ENCODE peak calls at places on chromosome 19, in seven cellular contexts. N is lower leg skin, T is psoas muscle, Q is AG09309, O is BE2C, F is suprapubic skin, M is GM23248. K is an unnamed sample.

GRCh38 chr19:15251010-15251748 is 18.9 kb upstream of the EPHX3 start:
- DNase-seq in N (no peak), Q (no peak), T (peak), F (no peak), M (peak), O (no peak), K (peak)

GRCh38 chr19:53927745-53928144 is 18.7 kb downstream of the CACNG7 start:
- DNase-seq in F (no peak), T (no peak), Q (peak), O (no peak), M (peak), N (no peak), K (no peak)

GRCh38 chr19:15241259-15241658 is 9.0 kb upstream of the EPHX3 start:
- DNase-seq in M (peak), Q (no peak), O (no peak), T (no peak), N (no peak), F (no peak), K (no peak)

GRCh38 chr19:35549174-35549788 is 3.9 kb downstream of the TMEM147 start:
- DNase-seq in Q (peak), N (peak), M (peak), T (no peak), F (no peak), O (peak), K (peak)

GRCh38 chr19:12779162-12779993 is 4.0 kb upstream of the HOOK2 start:
- DNase-seq in T (peak), Q (no peak), N (peak), O (peak), M (peak), F (peak), K (peak)

GRCh38 chr19:48102870-48103751 is 7.5 kb downstream of the PLA2G4C start:
- DNase-seq in T (no peak), F (no peak), M (peak), N (no peak), Q (no peak), O (peak), K (no peak)

GRCh38 chr19:5492281-5492812 is 37.1 kb downstream of the ZNRF4 start:
- DNase-seq in T (no peak), O (no peak), F (no peak), M (no peak), Q (no peak), N (no peak), K (no peak)

GRCh38 chr19:46915386-46915785 is 54.6 kb downstream of the ARHGAP35 start:
- DNase-seq in N (no peak), M (peak), F (no peak), T (no peak), Q (no peak), O (no peak), K (no peak)

GRCh38 chr19:33273065-33273736 is 29.1 kb downstream of the CEBPA start:
- DNase-seq in O (no peak), F (no peak), Q (no peak), M (no peak), T (no peak), N (no peak), K (no peak)

GRCh38 chr19:23351806-23352205 is 43.5 kb downstream of the ZNF91 start:
- DNase-seq in O (no peak), N (no peak), M (no peak), T (no peak), Q (no peak), F (no peak), K (no peak)

GRCh38 chr19:38134538-38135149 is 89.4 kb downstream of the DPF1 start:
- DNase-seq in F (no peak), N (no peak), M (peak), T (no peak), O (peak), Q (no peak), K (no peak)

GRCh38 chr19:8585894-8586750 is 8.9 kb upstream of the MYO1F start:
- DNase-seq in O (peak), F (peak), Q (no peak), M (peak), N (no peak), T (no peak), K (peak)

GRCh38 chr19:48636859-48637448 is at the start of gene DBP:
- DNase-seq in N (peak), O (peak), T (no peak), F (no peak), Q (no peak), M (peak), K (peak)

GRCh38 chr19:21704320-21704719 is 63.1 kb downstream of the ZNF100 start:
- DNase-seq in N (no peak), T (no peak), Q (no peak), M (no peak), O (no peak), F (no peak), K (no peak)

DNA sequence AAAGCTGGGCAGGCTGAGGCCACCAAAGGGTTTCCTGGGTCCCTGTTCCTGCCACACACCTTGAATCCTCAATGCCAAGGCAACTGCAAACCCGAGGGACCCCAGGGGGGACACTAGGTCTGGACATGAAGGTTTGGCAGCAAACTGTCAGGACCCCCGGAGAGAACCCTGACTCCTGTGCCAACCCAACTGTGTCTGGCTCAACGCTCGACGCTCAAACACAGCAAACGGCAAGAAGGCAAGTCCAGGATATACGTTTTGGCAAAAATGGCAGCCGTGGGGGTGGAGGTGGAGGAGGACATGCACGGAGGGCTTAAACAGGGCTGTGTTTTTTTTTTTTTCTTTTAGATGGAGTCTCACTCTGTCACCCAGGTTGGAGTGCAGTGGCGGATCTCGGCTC is 73.0 kb downstream of the GADD45B start:
- DNase-seq in O (no peak), Q (no peak), T (no peak), N (no peak), F (no peak), M (no peak), K (no peak)
- H3K4me3 ChIP-seq in O (no peak), Q (no peak), T (no peak), N (no peak), F (no peak), M (no peak), K (no peak)

GRCh38 chr19:11198175-11198534 is 810 bp upstream of the KANK2 start:
- DNase-seq in N (no peak), T (no peak), O (no peak), Q (no peak), M (no peak), F (no peak), K (no peak)
- H3K4me3 ChIP-seq in N (no peak), T (peak), O (peak), Q (no peak), M (peak), F (peak), K (peak)

GRCh38 chr19:50859849-50860248 is 5.1 kb downstream of the KLK3 start:
- DNase-seq in T (no peak), M (no peak), O (no peak), N (no peak), Q (no peak), F (no peak), K (no peak)
- H3K4me3 ChIP-seq in T (no peak), M (no peak), O (no peak), N (no peak), Q (no peak), F (no peak), K (no peak)

DNA sequence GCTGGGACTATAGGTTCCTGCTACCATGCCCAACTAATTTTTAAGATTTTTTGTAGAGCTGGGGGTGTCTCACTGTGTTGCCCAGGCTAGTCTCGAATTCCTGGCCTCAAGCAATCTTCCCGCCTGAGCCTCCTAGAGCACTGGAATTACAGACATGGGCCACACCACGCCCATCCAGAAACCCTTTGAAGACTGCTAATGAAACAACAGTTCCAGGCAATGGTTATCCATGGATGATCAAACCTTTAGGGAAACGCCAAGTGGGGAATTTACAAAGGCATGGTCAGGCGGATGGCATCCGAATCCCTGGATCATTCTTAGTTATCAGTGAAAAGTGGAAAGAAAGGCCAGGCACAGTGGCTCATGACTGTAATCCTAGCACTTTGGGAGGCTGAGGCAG is 16.9 kb upstream of the DNMT1 start:
- DNase-seq in N (no peak), O (no peak), F (no peak), T (no peak), Q (no peak), M (no peak), K (no peak)
- H3K4me3 ChIP-seq in N (no peak), O (no peak), F (no peak), T (no peak), Q (no peak), M (no peak), K (no peak)

DNA sequence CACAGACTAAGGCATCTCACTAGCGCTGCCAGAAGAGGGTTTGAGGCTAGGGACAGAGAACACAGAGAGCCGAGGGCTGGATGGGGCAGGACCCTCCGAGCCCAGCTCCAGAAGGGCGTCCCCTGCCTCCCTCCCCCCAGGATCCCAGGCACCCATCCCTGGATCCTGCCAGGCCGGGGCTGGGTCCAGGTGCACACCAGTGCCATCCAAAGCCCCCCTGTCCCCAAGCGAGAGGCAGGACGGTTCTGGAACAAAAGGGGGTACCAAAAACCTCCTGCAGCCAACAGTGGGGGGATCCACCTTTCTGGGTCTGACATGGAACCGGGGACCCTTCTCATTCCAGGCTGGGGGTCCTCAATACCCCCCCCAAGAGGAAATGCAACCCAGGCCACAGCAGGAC is 4.4 kb upstream of the REXO1 start:
- DNase-seq in N (no peak), T (peak), Q (no peak), O (no peak), F (no peak), M (no peak), K (no peak)
- H3K4me3 ChIP-seq in N (no peak), T (no peak), Q (no peak), O (no peak), F (no peak), M (no peak), K (no peak)

GRCh38 chr19:483332-484072 is 12.8 kb upstream of the MADCAM1 start:
- DNase-seq in N (no peak), T (no peak), F (no peak), O (no peak), M (no peak), Q (no peak), K (no peak)

GRCh38 chr19:484494-484893 is 11.8 kb upstream of the MADCAM1 start:
- DNase-seq in N (no peak), F (no peak), T (no peak), Q (no peak), O (no peak), M (no peak), K (no peak)

GRCh38 chr19:482186-483041 is 13.9 kb upstream of the MADCAM1 start:
- DNase-seq in F (no peak), T (no peak), M (peak), Q (no peak), O (no peak), N (no peak), K (no peak)

GRCh38 chr19:478236-478888 is 17.5 kb upstream of the SHC2 start:
- DNase-seq in M (no peak), F (no peak), O (no peak), Q (no peak), N (no peak), T (peak), K (no peak)

DNA sequence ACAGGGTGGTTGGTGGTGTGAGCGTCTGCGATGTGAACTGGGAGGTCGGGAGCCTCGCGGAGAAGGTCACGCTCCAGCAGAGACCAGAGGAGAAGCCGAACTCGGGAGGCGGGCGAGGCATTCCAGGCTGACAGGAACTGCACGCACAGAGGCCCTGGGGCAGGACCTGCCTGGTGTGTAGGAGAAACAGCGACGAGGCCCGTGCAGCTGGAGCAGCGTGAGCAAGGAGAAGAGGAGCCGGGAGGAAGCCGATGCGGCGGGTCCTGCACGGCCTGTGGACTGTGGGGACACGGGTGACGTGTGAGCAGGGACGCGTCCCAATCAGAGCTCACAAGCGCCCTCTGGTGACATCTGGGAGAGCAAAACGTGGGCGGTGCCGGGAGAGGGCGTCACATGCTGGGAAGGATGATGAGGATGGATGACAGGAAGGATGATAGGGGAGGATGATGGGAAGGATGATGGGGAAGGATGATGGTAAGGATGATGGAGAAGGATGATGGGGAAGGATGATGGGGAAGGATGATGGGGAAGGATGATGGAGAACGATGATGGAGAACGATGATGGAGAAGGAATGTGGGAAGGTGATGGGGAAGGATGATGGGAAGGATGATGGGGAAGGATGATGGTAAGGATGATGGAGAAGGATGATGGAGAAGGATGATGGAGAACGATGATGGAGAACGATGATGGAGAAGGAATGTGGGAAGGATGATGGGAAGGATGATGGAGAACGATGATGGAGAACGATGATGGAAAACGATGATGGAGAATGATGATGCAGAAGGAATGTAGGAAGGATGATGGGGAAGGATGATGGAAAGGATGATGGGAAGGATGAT is 16.1 kb upstream of the MADCAM1 start:
- DNase-seq in F (peak), T (peak), M (peak), O (peak), Q (no peak), N (peak), K (peak)
- H3K4me3 ChIP-seq in F (peak), T (peak), M (peak), O (no peak), Q (no peak), N (no peak), K (no peak)

GRCh38 chr19:56441206-56441792 is 35.8 kb downstream of the ZNF667 start:
- DNase-seq in O (no peak), N (no peak), Q (no peak), T (no peak), F (no peak), M (no peak), K (no peak)
- H3K4me3 ChIP-seq in O (no peak), N (no peak), Q (no peak), T (no peak), F (no peak), M (peak), K (no peak)

GRCh38 chr19:45615795-45616708 is 14.0 kb upstream of the GPR4 start:
- DNase-seq in O (peak), N (peak), M (peak), Q (no peak), T (peak), F (peak), K (peak)
- H3K4me3 ChIP-seq in O (peak), N (no peak), M (no peak), Q (no peak), T (peak), F (no peak), K (peak)

GRCh38 chr19:30637926-30638325 is 265.7 kb downstream of the ZNF536 start:
- DNase-seq in F (no peak), O (no peak), N (no peak), M (no peak), T (no peak), Q (no peak), K (no peak)
- H3K4me3 ChIP-seq in F (no peak), O (no peak), N (no peak), M (no peak), T (no peak), Q (no peak), K (no peak)

GRCh38 chr19:6580313-6580712 is 10.6 kb downstream of the CD70 start:
- DNase-seq in N (no peak), O (no peak), M (peak), T (no peak), Q (no peak), F (no peak), K (no peak)

GRCh38 chr19:6579450-6580178 is 11.3 kb downstream of the CD70 start:
- DNase-seq in O (no peak), F (no peak), T (no peak), N (no peak), M (no peak), Q (no peak), K (no peak)

GRCh38 chr19:6577410-6578125 is 13.4 kb downstream of the CD70 start:
- DNase-seq in O (no peak), T (no peak), M (no peak), Q (no peak), N (peak), F (no peak), K (no peak)

GRCh38 chr19:6572217-6572616 is 18.7 kb downstream of the CD70 start:
- DNase-seq in M (no peak), O (no peak), Q (no peak), N (no peak), T (no peak), F (no peak), K (peak)

GRCh38 chr19:6576869-6577281 is 14.1 kb downstream of the CD70 start:
- DNase-seq in F (no peak), T (no peak), O (no peak), M (no peak), Q (no peak), N (no peak), K (no peak)
- H3K4me3 ChIP-seq in F (no peak), T (no peak), O (no peak), M (no peak), Q (no peak), N (no peak), K (no peak)